ENCODE peak calls at places on chromosomes 2 and 18, in four cellular contexts. One of them, this sample, is unnamed.
A peak's percentile ranks its signal among the peaks of the same experiment; 100 is the strongest.

GRCh38 chr18:61203151-61203550 is 130.1 kb upstream of the CDH20 start:
- DNase-seq in brain microvascular endothelial cell: peak; percentile 2
- DNase-seq in fibroblast of mammary gland: peak; percentile 5
- DNase-seq in adrenal gland: no peak
- DNase-seq in this sample: no peak

GRCh38 chr2:190181066-190181681 is 118.6 kb upstream of the MSTN start:
- DNase-seq in brain microvascular endothelial cell: no peak
- DNase-seq in fibroblast of mammary gland: peak; percentile 42
- DNase-seq in adrenal gland: no peak
- DNase-seq in this sample: no peak

GRCh38 chr2:137658433-137658832 is 305.8 kb upstream of the HNMT start:
- DNase-seq in brain microvascular endothelial cell: no peak
- DNase-seq in fibroblast of mammary gland: no peak
- DNase-seq in adrenal gland: no peak
- DNase-seq in this sample: no peak

GRCh38 chr2:158112971-158113370 is 11.3 kb downstream of the UPP2 start:
- DNase-seq in brain microvascular endothelial cell: no peak
- DNase-seq in fibroblast of mammary gland: peak; percentile 3
- DNase-seq in adrenal gland: no peak
- DNase-seq in this sample: no peak

GRCh38 chr2:27249891-27250651 is 12.8 kb downstream of the SLC30A3 start:
- DNase-seq in brain microvascular endothelial cell: peak; percentile 31
- DNase-seq in fibroblast of mammary gland: peak; percentile 40
- DNase-seq in adrenal gland: peak; percentile 74
- DNase-seq in this sample: peak; percentile 50

GRCh38 chr2:237858294-237859081 is 935 bp upstream of the RAMP1 start:
- DNase-seq in brain microvascular endothelial cell: peak; percentile 72
- DNase-seq in fibroblast of mammary gland: peak; percentile 87
- DNase-seq in adrenal gland: peak; percentile 74
- DNase-seq in this sample: peak; percentile 91

GRCh38 chr18:1018211-1018651 is 113.6 kb downstream of the ADCYAP1 start:
- DNase-seq in brain microvascular endothelial cell: no peak
- DNase-seq in fibroblast of mammary gland: peak; percentile 67
- DNase-seq in adrenal gland: no peak
- DNase-seq in this sample: peak; percentile 82

GRCh38 chr2:235366847-235367246 is 127.0 kb upstream of the AGAP1 start:
- DNase-seq in brain microvascular endothelial cell: no peak
- DNase-seq in fibroblast of mammary gland: no peak
- DNase-seq in adrenal gland: no peak
- DNase-seq in this sample: no peak

GRCh38 chr2:176106636-176107539 is at the start of gene HOXD11:
- DNase-seq in brain microvascular endothelial cell: no peak
- DNase-seq in fibroblast of mammary gland: peak; percentile 72
- DNase-seq in adrenal gland: peak; percentile 46
- DNase-seq in this sample: peak; percentile 23

GRCh38 chr2:67304300-67304890 is 92.7 kb upstream of the ETAA1 start:
- DNase-seq in brain microvascular endothelial cell: no peak
- DNase-seq in fibroblast of mammary gland: no peak
- DNase-seq in adrenal gland: no peak
- DNase-seq in this sample: no peak

GRCh38 chr2:73249636-73250035 is 15.5 kb downstream of the CCT7 start:
- DNase-seq in brain microvascular endothelial cell: no peak
- DNase-seq in fibroblast of mammary gland: no peak
- DNase-seq in adrenal gland: no peak
- DNase-seq in this sample: no peak

GRCh38 chr2:120539937-120540718 is 194.2 kb downstream of the INHBB start:
- DNase-seq in brain microvascular endothelial cell: peak; percentile 85
- DNase-seq in fibroblast of mammary gland: peak; percentile 95
- DNase-seq in adrenal gland: peak; percentile 65
- DNase-seq in this sample: peak; percentile 96

GRCh38 chr2:237128026-237128703 is 42.5 kb downstream of the COPS8 start:
- DNase-seq in brain microvascular endothelial cell: peak; percentile 99
- DNase-seq in fibroblast of mammary gland: peak; percentile 100
- DNase-seq in adrenal gland: peak; percentile 97
- DNase-seq in this sample: peak; percentile 98

GRCh38 chr18:63180971-63181376 is 138.6 kb downstream of the BCL2 start:
- DNase-seq in brain microvascular endothelial cell: no peak
- DNase-seq in fibroblast of mammary gland: no peak
- DNase-seq in adrenal gland: no peak
- DNase-seq in this sample: no peak

GRCh38 chr2:235577404-235578330 is 83.8 kb downstream of the AGAP1 start:
- DNase-seq in brain microvascular endothelial cell: peak; percentile 45
- DNase-seq in fibroblast of mammary gland: peak; percentile 71
- DNase-seq in adrenal gland: no peak
- DNase-seq in this sample: peak; percentile 75

GRCh38 chr2:162506706-162507105 is 162.8 kb downstream of the GCA start:
- DNase-seq in brain microvascular endothelial cell: no peak
- DNase-seq in fibroblast of mammary gland: no peak
- DNase-seq in adrenal gland: no peak
- DNase-seq in this sample: no peak

GRCh38 chr2:109187711-109188484 is 58.9 kb downstream of the SH3RF3 start:
- DNase-seq in brain microvascular endothelial cell: no peak
- DNase-seq in fibroblast of mammary gland: no peak
- DNase-seq in adrenal gland: no peak
- DNase-seq in this sample: no peak

GRCh38 chr2:218881744-218882462 is 1.3 kb downstream of the WNT10A start:
- DNase-seq in brain microvascular endothelial cell: no peak
- DNase-seq in fibroblast of mammary gland: no peak
- DNase-seq in adrenal gland: no peak
- DNase-seq in this sample: no peak

GRCh38 chr2:219444566-219445091 is 10.0 kb downstream of the SPEG start:
- DNase-seq in brain microvascular endothelial cell: no peak
- DNase-seq in fibroblast of mammary gland: no peak
- DNase-seq in adrenal gland: no peak
- DNase-seq in this sample: no peak

GRCh38 chr2:11788725-11789124 is 42.3 kb downstream of the LPIN1 start:
- DNase-seq in brain microvascular endothelial cell: no peak
- DNase-seq in fibroblast of mammary gland: no peak
- DNase-seq in adrenal gland: no peak
- DNase-seq in this sample: no peak

GRCh38 chr18:75048776-75049454 is 160.0 kb downstream of the PTGR3 start:
- DNase-seq in brain microvascular endothelial cell: no peak
- DNase-seq in fibroblast of mammary gland: no peak
- DNase-seq in adrenal gland: no peak
- DNase-seq in this sample: no peak

GRCh38 chr2:46937457-46937856 is 21.9 kb upstream of the MCFD2 start:
- DNase-seq in brain microvascular endothelial cell: no peak
- DNase-seq in fibroblast of mammary gland: no peak
- DNase-seq in adrenal gland: no peak
- DNase-seq in this sample: no peak

GRCh38 chr18:55588876-55589595 is 1.0 kb upstream of the TCF4 start:
- DNase-seq in brain microvascular endothelial cell: no peak
- DNase-seq in fibroblast of mammary gland: peak; percentile 31
- DNase-seq in adrenal gland: no peak
- DNase-seq in this sample: no peak

GRCh38 chr2:137800386-137800785 is 163.9 kb upstream of the HNMT start:
- DNase-seq in brain microvascular endothelial cell: no peak
- DNase-seq in fibroblast of mammary gland: peak; percentile 3
- DNase-seq in adrenal gland: no peak
- DNase-seq in this sample: no peak

GRCh38 chr18:8121942-8122480 is 487.2 kb upstream of the RAB12 start:
- DNase-seq in brain microvascular endothelial cell: peak; percentile 92
- DNase-seq in fibroblast of mammary gland: peak; percentile 91
- DNase-seq in adrenal gland: no peak
- DNase-seq in this sample: peak; percentile 54

GRCh38 chr2:8080063-8080462 is 601.8 kb upstream of the ID2 start:
- DNase-seq in brain microvascular endothelial cell: no peak
- DNase-seq in fibroblast of mammary gland: no peak
- DNase-seq in adrenal gland: no peak
- DNase-seq in this sample: no peak

GRCh38 chr2:240586919-240587800 is 626 bp downstream of the CAPN10 start:
- DNase-seq in brain microvascular endothelial cell: no peak
- DNase-seq in fibroblast of mammary gland: peak; percentile 14
- DNase-seq in adrenal gland: peak; percentile 52
- DNase-seq in this sample: no peak

GRCh38 chr2:11492720-11493119 is 26.8 kb upstream of the E2F6 start:
- DNase-seq in brain microvascular endothelial cell: no peak
- DNase-seq in fibroblast of mammary gland: no peak
- DNase-seq in adrenal gland: no peak
- DNase-seq in this sample: no peak

GRCh38 chr2:2886934-2887333 is 490.7 kb downstream of the EIPR1 start:
- DNase-seq in brain microvascular endothelial cell: no peak
- DNase-seq in fibroblast of mammary gland: no peak
- DNase-seq in adrenal gland: no peak
- DNase-seq in this sample: no peak

GRCh38 chr2:68839260-68839833 is 31.9 kb downstream of the BMP10 start:
- DNase-seq in brain microvascular endothelial cell: no peak
- DNase-seq in fibroblast of mammary gland: peak; percentile 11
- DNase-seq in adrenal gland: no peak
- DNase-seq in this sample: peak; percentile 41

GRCh38 chr2:68835636-68836035 is 35.6 kb downstream of the BMP10 start:
- DNase-seq in brain microvascular endothelial cell: no peak
- DNase-seq in fibroblast of mammary gland: no peak
- DNase-seq in adrenal gland: no peak
- DNase-seq in this sample: no peak

GRCh38 chr2:68838641-68839040 is 32.6 kb downstream of the BMP10 start:
- DNase-seq in brain microvascular endothelial cell: no peak
- DNase-seq in fibroblast of mammary gland: no peak
- DNase-seq in adrenal gland: no peak
- DNase-seq in this sample: no peak

GRCh38 chr2:68837861-68838341 is 33.3 kb downstream of the BMP10 start:
- DNase-seq in brain microvascular endothelial cell: no peak
- DNase-seq in fibroblast of mammary gland: peak; percentile 48
- DNase-seq in adrenal gland: no peak
- DNase-seq in this sample: no peak

DNA sequence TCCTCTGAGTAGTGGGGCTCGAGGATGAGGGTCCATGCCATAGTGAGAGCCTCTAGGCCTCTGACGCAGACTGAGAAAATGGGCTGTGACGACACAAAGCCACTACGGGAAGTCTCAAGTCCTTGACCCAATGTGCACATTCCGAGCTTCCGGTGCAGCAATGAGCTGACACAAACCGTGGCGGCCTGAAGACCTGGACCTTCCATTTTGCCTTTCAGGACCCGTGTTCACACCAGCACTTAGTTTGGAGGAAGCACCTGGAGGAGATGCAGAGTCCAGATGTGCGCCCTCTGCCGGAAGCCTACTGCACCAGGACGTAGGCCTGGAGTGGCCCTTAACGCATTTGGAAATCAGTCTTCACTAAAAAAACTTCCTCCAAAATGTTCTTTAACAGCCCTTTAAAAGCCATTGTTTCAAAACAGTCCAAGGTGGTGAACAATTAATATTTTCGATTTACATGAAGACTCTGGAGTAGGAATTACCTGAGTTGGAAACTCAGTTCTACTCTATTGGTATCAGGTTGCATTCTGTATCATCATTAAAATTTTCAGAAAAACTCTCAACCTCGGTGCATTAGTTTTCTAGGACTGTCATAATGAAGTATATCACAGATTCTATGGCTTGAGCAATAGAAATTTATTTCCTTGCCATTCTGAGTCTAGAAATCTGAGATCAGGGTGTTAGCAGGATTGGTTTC is 33.9 kb downstream of the BMP10 start:
- DNase-seq in brain microvascular endothelial cell: no peak
- DNase-seq in fibroblast of mammary gland: peak; percentile 26
- DNase-seq in adrenal gland: peak; percentile 58
- DNase-seq in this sample: peak; percentile 70
- TF ChIP-seq CTCF in brain microvascular endothelial cell: peak; percentile 84
- TF ChIP-seq CTCF in fibroblast of mammary gland: peak; percentile 52
- TF ChIP-seq CTCF in adrenal gland: peak; percentile 52
- TF ChIP-seq CTCF in this sample: peak; percentile 72

GRCh38 chr2:63050916-63051794 is 525 bp downstream of the OTX1 start:
- DNase-seq in brain microvascular endothelial cell: no peak
- DNase-seq in fibroblast of mammary gland: no peak
- DNase-seq in adrenal gland: no peak
- DNase-seq in this sample: no peak
- H3K4me3 ChIP-seq in brain microvascular endothelial cell: peak overlapping the region; percentile 50
- H3K4me3 ChIP-seq in fibroblast of mammary gland: peak overlapping the region; percentile 59
- H3K4me3 ChIP-seq in adrenal gland: no peak overlapping the region
- H3K4me3 ChIP-seq in this sample: peak overlapping the region; percentile 60

GRCh38 chr2:217091531-217091930 is 231.7 kb upstream of the TNP1 start:
- DNase-seq in brain microvascular endothelial cell: no peak
- DNase-seq in fibroblast of mammary gland: no peak
- DNase-seq in adrenal gland: no peak
- DNase-seq in this sample: no peak

GRCh38 chr2:217090024-217090473 is 230.2 kb upstream of the TNP1 start:
- DNase-seq in brain microvascular endothelial cell: no peak
- DNase-seq in fibroblast of mammary gland: peak; percentile 14
- DNase-seq in adrenal gland: no peak
- DNase-seq in this sample: peak; percentile 47

GRCh38 chr2:217086038-217086522 is 226.2 kb upstream of the TNP1 start:
- DNase-seq in brain microvascular endothelial cell: peak; percentile 42
- DNase-seq in fibroblast of mammary gland: peak; percentile 68
- DNase-seq in adrenal gland: no peak
- DNase-seq in this sample: no peak

GRCh38 chr2:217090884-217091283 is 231.0 kb upstream of the TNP1 start:
- DNase-seq in brain microvascular endothelial cell: no peak
- DNase-seq in fibroblast of mammary gland: no peak
- DNase-seq in adrenal gland: no peak
- DNase-seq in this sample: no peak

DNA sequence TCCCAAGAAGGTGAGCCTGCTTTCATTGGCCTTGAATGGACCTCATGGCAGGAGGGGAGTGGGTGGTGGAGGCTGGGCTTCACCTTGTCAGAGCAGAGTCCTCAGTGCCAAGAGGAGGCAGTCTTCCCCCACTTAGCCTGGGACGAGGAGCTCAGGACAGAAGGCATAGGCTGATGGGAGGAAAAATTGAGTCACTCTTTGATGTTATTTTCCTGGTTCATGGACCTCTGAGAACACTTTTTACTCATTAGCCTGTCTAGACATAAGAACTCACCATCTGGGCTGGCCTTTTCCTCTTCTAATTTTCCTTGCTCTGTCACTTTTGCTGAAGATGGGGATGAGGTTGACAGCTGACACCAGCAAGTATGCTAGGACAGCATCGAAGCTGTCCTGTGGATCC is 225.7 kb upstream of the TNP1 start:
- DNase-seq in brain microvascular endothelial cell: no peak
- DNase-seq in fibroblast of mammary gland: peak; percentile 68
- DNase-seq in adrenal gland: no peak
- DNase-seq in this sample: no peak
- TF ChIP-seq CTCF in brain microvascular endothelial cell: peak; percentile 49
- TF ChIP-seq CTCF in fibroblast of mammary gland: no peak
- TF ChIP-seq CTCF in adrenal gland: no peak
- TF ChIP-seq CTCF in this sample: no peak

DNA sequence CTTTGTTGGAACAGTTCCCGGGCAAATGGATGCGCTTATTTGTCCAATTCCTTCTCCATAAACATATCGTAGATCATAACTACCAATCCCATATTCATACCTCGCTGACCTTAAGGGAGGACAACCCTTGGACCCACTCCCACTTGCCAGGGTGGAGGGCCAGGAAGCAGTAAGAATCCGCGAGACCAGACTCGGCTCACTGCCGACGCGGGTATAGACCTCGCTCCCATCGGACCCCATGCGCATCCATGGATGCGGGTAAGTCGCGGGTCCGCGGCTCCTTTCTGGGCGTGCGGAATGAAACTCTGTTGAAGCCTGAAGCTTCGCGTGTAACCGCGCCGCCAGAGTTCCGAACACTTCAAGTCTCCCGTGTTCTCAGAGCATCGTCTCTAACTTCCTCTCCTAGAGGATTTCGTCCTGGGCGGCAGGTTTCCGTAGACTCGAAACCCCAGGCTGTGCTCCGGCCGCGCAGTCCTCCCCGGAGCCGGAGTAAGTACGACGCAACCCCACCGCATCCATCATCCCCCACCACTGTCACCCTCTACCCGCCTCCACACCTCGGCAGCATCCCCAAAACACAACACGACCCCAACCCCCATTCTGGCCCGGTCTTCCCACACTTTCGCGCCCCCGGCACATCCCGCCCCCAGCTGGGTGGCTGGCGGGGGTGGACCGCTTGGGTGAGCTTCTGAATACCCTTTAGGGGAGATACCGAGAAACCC is 1.0 kb downstream of the DSC3 start:
- DNase-seq in brain microvascular endothelial cell: no peak
- DNase-seq in fibroblast of mammary gland: no peak
- DNase-seq in adrenal gland: no peak
- DNase-seq in this sample: peak; percentile 74
- H3K4me3 ChIP-seq in brain microvascular endothelial cell: peak overlapping the region; percentile 63
- H3K4me3 ChIP-seq in fibroblast of mammary gland: no peak overlapping the region
- H3K4me3 ChIP-seq in adrenal gland: no peak overlapping the region
- H3K4me3 ChIP-seq in this sample: peak overlapping the region; percentile 65

This sample was measured in fibroblast of pulmonary artery.